ENCODE peak calls at places on chromosomes 3 and 15, in five cellular contexts. Z is right cardiac atrium; W is non-pigmented ciliary epithelial cell; F is stimulated activated CD8-positive, alpha-beta memory T cell treated with anti-CD3 and anti-CD28 coated beads, Interleukin-4, amount 100 ng/mL, for 1 hour; A is ELR. T is an unnamed sample.
A peak's percentile ranks its signal among the peaks of the same experiment; 100 is the strongest.

GRCh38 chr3:108073712-108074431 is 17.0 kb downstream of the CD47 start:
- DNase-seq in Z (no peak), W (no peak), F (no peak), A (peak; percentile 59), T (no peak)

GRCh38 chr3:1252061-1252430 is 159.2 kb downstream of the CNTN6 start:
- DNase-seq in Z (no peak), W (no peak), F (no peak), A (no peak), T (no peak)

GRCh38 chr3:144524531-144524930 is 552.9 kb downstream of the DIPK2A start:
- DNase-seq in Z (no peak), W (no peak), F (no peak), A (no peak), T (no peak)

GRCh38 chr3:29071077-29071634 is 209.7 kb upstream of the RBMS3 start:
- DNase-seq in Z (no peak), W (no peak), F (no peak), A (no peak), T (no peak)

GRCh38 chr3:140180603-140181002 is 245.6 kb downstream of the CLSTN2 start:
- DNase-seq in Z (no peak), W (no peak), F (no peak), A (no peak), T (no peak)

GRCh38 chr15:64865998-64866520 is 24.3 kb downstream of the PLEKHO2 start:
- DNase-seq in Z (no peak), W (peak; percentile 90), F (no peak), A (peak; percentile 95), T (no peak)

GRCh38 chr15:67762610-67763368 is 62.5 kb upstream of the SKOR1 start:
- DNase-seq in Z (no peak), W (no peak), F (no peak), A (no peak), T (no peak)

GRCh38 chr3:30448946-30449686 is 157.3 kb upstream of the TGFBR2 start:
- DNase-seq in Z (no peak), W (no peak), F (no peak), A (no peak), T (no peak)

GRCh38 chr3:89506462-89507143 is 399.2 kb downstream of the EPHA3 start:
- DNase-seq in Z (no peak), W (no peak), F (no peak), A (no peak), T (no peak)

GRCh38 chr15:62150445-62150844 is 14.6 kb downstream of the C2CD4B start:
- DNase-seq in Z (no peak), W (no peak), F (no peak), A (no peak), T (no peak)

GRCh38 chr3:13495351-13495813 is 15.3 kb downstream of the HDAC11 start:
- DNase-seq in Z (no peak), W (no peak), F (no peak), A (no peak), T (no peak)

GRCh38 chr3:142897807-142898206 is 8.9 kb upstream of the PCOLCE2 start:
- DNase-seq in Z (no peak), W (no peak), F (no peak), A (no peak), T (no peak)

GRCh38 chr3:150737874-150738679 is 24.9 kb downstream of the SIAH2 start:
- DNase-seq in Z (no peak), W (no peak), F (no peak), A (peak; percentile 47), T (no peak)

GRCh38 chr3:192726386-192726785 is 955 bp downstream of the FGF12 start:
- DNase-seq in Z (no peak), W (no peak), F (no peak), A (no peak), T (no peak)

GRCh38 chr3:82143661-82144405 is 382.4 kb upstream of the GBE1 start:
- DNase-seq in Z (no peak), W (no peak), F (no peak), A (no peak), T (no peak)

GRCh38 chr15:70036585-70037343 is 61.0 kb downstream of the TLE3 start:
- DNase-seq in Z (no peak), W (no peak), F (no peak), A (no peak), T (no peak)

GRCh38 chr3:106560451-106560966 is 691.7 kb upstream of the CBLB start:
- DNase-seq in Z (no peak), W (peak; percentile 56), F (no peak), A (peak; percentile 86), T (no peak)

GRCh38 chr3:156682491-156682890 is 8.1 kb downstream of the TIPARP start:
- DNase-seq in Z (no peak), W (no peak), F (no peak), A (no peak), T (no peak)

GRCh38 chr3:125185758-125186245 is 26.7 kb downstream of the SLC12A8 start:
- DNase-seq in Z (no peak), W (no peak), F (no peak), A (no peak), T (no peak)

GRCh38 chr3:66492672-66493071 is 8.2 kb downstream of the LRIG1 start:
- DNase-seq in Z (no peak), W (no peak), F (no peak), A (no peak), T (no peak)

GRCh38 chr3:189975376-189975990 is 145.2 kb downstream of the P3H2 start:
- DNase-seq in Z (peak; percentile 58), W (no peak), F (no peak), A (no peak), T (no peak)

GRCh38 chr3:139198929-139199328 is 144.9 kb upstream of the MRPS22 start:
- DNase-seq in Z (no peak), W (no peak), F (no peak), A (peak; percentile 71), T (no peak)

GRCh38 chr3:153023896-153024295 is 138.1 kb upstream of the RAP2B start:
- DNase-seq in Z (no peak), W (no peak), F (no peak), A (no peak), T (no peak)

GRCh38 chr3:66763294-66763693 is 234.8 kb upstream of the KBTBD8 start:
- DNase-seq in Z (no peak), W (peak; percentile 5), F (no peak), A (peak; percentile 64), T (no peak)

GRCh38 chr3:105793040-105793439 is 75.8 kb downstream of the CBLB start:
- DNase-seq in Z (no peak), W (no peak), F (no peak), A (peak; percentile 47), T (no peak)

GRCh38 chr3:16338999-16339398 is 74.0 kb downstream of the OXNAD1 start:
- DNase-seq in Z (no peak), W (peak; percentile 75), F (no peak), A (peak; percentile 88), T (no peak)